ENCODE peak calls at places on chromosomes 7 and 10, in seven cellular contexts. Z is HepG2, E is GM12892, C is K562, Y is H1, J is GM12878, A is SK-N-SH. G is an unnamed sample.

GRCh38 chr10:132222726-132223125 is 36.0 kb downstream of the DPYSL4 start:
- DNase-seq in Z (no peak), E (no peak), C (no peak), Y (no peak), J (no peak), A (no peak), G (no peak)

GRCh38 chr10:132094581-132095234 is 29.0 kb downstream of the JAKMIP3 start:
- DNase-seq in Z (no peak), E (no peak), C (no peak), Y (no peak), J (no peak), A (no peak), G (no peak)

GRCh38 chr10:24721254-24722106 is 2.2 kb downstream of the ARHGAP21 start:
- DNase-seq in Z (no peak), E (peak; percentile 1), C (peak; percentile 42), Y (no peak), J (no peak), A (peak; percentile 34), G (no peak)

GRCh38 chr7:99072126-99072525 is 71.8 kb downstream of the SMURF1 start:
- DNase-seq in Z (no peak), E (no peak), C (no peak), Y (no peak), J (no peak), A (no peak), G (no peak)

GRCh38 chr7:102080003-102080361 is 206.7 kb upstream of the SH2B2 start:
- DNase-seq in Z (no peak), E (no peak), C (no peak), Y (no peak), J (no peak), A (no peak), G (no peak)

GRCh38 chr10:97456034-97456685 is 10.2 kb downstream of the ZDHHC16 start:
- DNase-seq in Z (no peak), E (no peak), C (no peak), Y (no peak), J (no peak), A (no peak), G (no peak)

GRCh38 chr7:35652124-35652523 is 42.8 kb downstream of the HERPUD2 start:
- DNase-seq in Z (no peak), E (no peak), C (no peak), Y (no peak), J (no peak), A (no peak), G (no peak)

GRCh38 chr7:135300913-135301765 is 67.5 kb downstream of the STRA8 start:
- DNase-seq in Z (no peak), E (no peak), C (no peak), Y (no peak), J (no peak), A (no peak), G (no peak)

GRCh38 chr10:21314234-21314633 is 211.2 kb downstream of the SKIDA1 start:
- DNase-seq in Z (peak; percentile 27), E (no peak), C (no peak), Y (no peak), J (no peak), A (no peak), G (no peak)

GRCh38 chr7:107967420-107967819 is 35.5 kb downstream of the LAMB1 start:
- DNase-seq in Z (peak; percentile 90), E (no peak), C (no peak), Y (no peak), J (no peak), A (no peak), G (no peak)

GRCh38 chr10:110857265-110858158 is 14.2 kb upstream of the PDCD4 start:
- DNase-seq in Z (peak; percentile 59), E (no peak), C (no peak), Y (no peak), J (peak; percentile 78), A (no peak), G (no peak)

GRCh38 chr10:1715821-1716220 is 21.5 kb downstream of the ADARB2 start:
- DNase-seq in Z (no peak), E (peak; percentile 36), C (peak; percentile 17), Y (peak; percentile 36), J (peak; percentile 33), A (no peak), G (peak; percentile 28)

GRCh38 chr7:25662881-25663588 is 434.7 kb upstream of the NPVF start:
- DNase-seq in Z (no peak), E (no peak), C (no peak), Y (no peak), J (no peak), A (no peak), G (no peak)

GRCh38 chr7:47047384-47047783 is 534.5 kb downstream of the TNS3 start:
- DNase-seq in Z (no peak), E (no peak), C (no peak), Y (no peak), J (no peak), A (no peak), G (no peak)

GRCh38 chr7:6395898-6396582 is 51.7 kb downstream of the DAGLB start:
- DNase-seq in Z (no peak), E (no peak), C (no peak), Y (no peak), J (no peak), A (no peak), G (no peak)

GRCh38 chr7:116236020-116236630 is 25.8 kb downstream of the TES start:
- DNase-seq in Z (peak; percentile 51), E (no peak), C (peak; percentile 42), Y (no peak), J (no peak), A (peak; percentile 35), G (no peak)

GRCh38 chr7:16851829-16852228 is 30.0 kb downstream of the AGR3 start:
- DNase-seq in Z (no peak), E (no peak), C (no peak), Y (no peak), J (no peak), A (no peak), G (no peak)

GRCh38 chr7:80134536-80135305 is at the start of gene GNAI1:
- DNase-seq in Z (peak; percentile 27), E (no peak), C (no peak), Y (peak; percentile 21), J (no peak), A (peak; percentile 98), G (no peak)

GRCh38 chr7:194996-195829 is 2.8 kb downstream of the FAM20C start:
- DNase-seq in Z (peak; percentile 24), E (no peak), C (no peak), Y (no peak), J (no peak), A (no peak), G (no peak)

GRCh38 chr10:62818426-62819011 is 2.4 kb upstream of the EGR2 start:
- DNase-seq in Z (no peak), E (no peak), C (no peak), Y (no peak), J (no peak), A (peak; percentile 74), G (no peak)

GRCh38 chr7:157859915-157860314 is 523.1 kb downstream of the DNAJB6 start:
- DNase-seq in Z (no peak), E (no peak), C (no peak), Y (no peak), J (no peak), A (no peak), G (no peak)

GRCh38 chr7:157861551-157861950 is 524.7 kb downstream of the DNAJB6 start:
- DNase-seq in Z (no peak), E (no peak), C (no peak), Y (no peak), J (no peak), A (no peak), G (no peak)

GRCh38 chr7:157863176-157863575 is 526.4 kb downstream of the DNAJB6 start:
- DNase-seq in Z (no peak), E (no peak), C (no peak), Y (no peak), J (no peak), A (no peak), G (no peak)

GRCh38 chr7:157862731-157863130 is 525.9 kb downstream of the DNAJB6 start:
- DNase-seq in Z (no peak), E (no peak), C (no peak), Y (no peak), J (no peak), A (no peak), G (no peak)

GRCh38 chr7:157861031-157861491 is 524.3 kb downstream of the DNAJB6 start:
- DNase-seq in Z (no peak), E (no peak), C (no peak), Y (no peak), J (no peak), A (no peak), G (no peak)
- TF ChIP-seq POLR2AphosphoS5 in Z (no peak), E (no peak), C (no peak), Y (no peak), J (no peak), A (no peak), G (no peak)

GRCh38 chr7:157668221-157668883 is 331.5 kb downstream of the DNAJB6 start:
- DNase-seq in Z (no peak), E (no peak), C (no peak), Y (no peak), J (no peak), A (peak; percentile 75), G (no peak)

GRCh38 chr7:157668884-157669767 is 332.3 kb downstream of the DNAJB6 start:
- DNase-seq in Z (no peak), E (no peak), C (no peak), Y (no peak), J (no peak), A (no peak), G (no peak)

GRCh38 chr7:157666530-157667040 is 329.8 kb downstream of the DNAJB6 start:
- DNase-seq in Z (no peak), E (no peak), C (no peak), Y (no peak), J (no peak), A (no peak), G (no peak)

GRCh38 chr7:157667731-157668130 is 330.9 kb downstream of the DNAJB6 start:
- DNase-seq in Z (no peak), E (no peak), C (no peak), Y (no peak), J (no peak), A (no peak), G (no peak)

GRCh38 chr7:157667261-157667660 is 330.5 kb downstream of the DNAJB6 start:
- DNase-seq in Z (no peak), E (no peak), C (no peak), Y (no peak), J (no peak), A (no peak), G (no peak)
- TF ChIP-seq TAF1 in Z (no peak), E (no peak), C (no peak), Y (no peak), J (no peak), A (no peak), G (no peak)

GRCh38 chr7:138338361-138338760 is 121.7 kb upstream of the TRIM24 start:
- DNase-seq in Z (no peak), E (no peak), C (no peak), Y (no peak), J (no peak), A (peak; percentile 13), G (no peak)
- TF ChIP-seq POLR2AphosphoS5 in Z (no peak), E (no peak), C (no peak), Y (no peak), J (no peak), A (no peak), G (no peak)

DNA sequence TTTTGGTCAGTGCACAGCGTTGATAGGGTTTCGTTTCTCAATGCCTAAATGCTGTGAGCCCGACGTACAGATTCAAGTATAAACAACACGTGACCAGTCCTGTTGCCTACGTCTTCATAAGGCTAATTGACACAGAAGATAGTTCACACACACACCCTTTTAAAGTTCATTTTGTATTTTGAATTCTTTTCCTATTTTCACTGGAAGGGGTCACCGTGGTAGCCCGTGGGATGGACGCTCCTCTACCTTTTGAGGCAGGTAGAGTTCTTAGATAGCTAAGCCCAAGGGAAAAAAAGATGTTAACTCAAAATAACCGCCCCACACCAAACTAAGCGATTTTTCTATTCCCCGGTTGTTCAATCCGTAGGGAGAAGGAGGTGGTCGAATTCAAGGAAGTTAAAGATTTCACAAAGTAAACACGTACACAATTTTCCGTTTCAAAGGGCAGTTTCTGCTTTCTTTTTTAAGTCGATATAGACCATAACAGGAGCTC is 961 bp downstream of the KBTBD2 start:
- DNase-seq in Z (peak; percentile 44), E (peak; percentile 24), C (no peak), Y (no peak), J (peak; percentile 46), A (peak; percentile 47), G (no peak)
- TF ChIP-seq TAF1 in Z (no peak), E (no peak), C (no peak), Y (no peak), J (no peak), A (no peak), G (no peak)

G was measured in GM12891.